ENCODE peak calls at places on chromosome X, in eight cellular contexts. One of them, this sample, is unnamed.

GRCh38 chrX:24301060-24301459 is 12.8 kb downstream of the SUPT20HL2 start:
- DNase-seq in NB4: no peak
- DNase-seq in IMR-90: no peak
- DNase-seq in transverse colon: no peak
- DNase-seq in tibial nerve: no peak
- DNase-seq in A549: no peak
- DNase-seq in GM12892: no peak
- DNase-seq in breast epithelium: no peak
- DNase-seq in this sample: no peak

GRCh38 chrX:35842657-35843056 is 44.5 kb downstream of the MAGEB16 start:
- DNase-seq in tibial nerve: no peak
- DNase-seq in GM12892: no peak
- DNase-seq in breast epithelium: no peak
- DNase-seq in A549: no peak
- DNase-seq in NB4: peak; percentile 69
- DNase-seq in IMR-90: no peak
- DNase-seq in transverse colon: no peak
- DNase-seq in this sample: no peak

GRCh38 chrX:102155806-102156179 is at the start of gene BEX5:
- DNase-seq in NB4: no peak
- DNase-seq in GM12892: no peak
- DNase-seq in IMR-90: no peak
- DNase-seq in tibial nerve: no peak
- DNase-seq in breast epithelium: peak; percentile 63
- DNase-seq in transverse colon: peak; percentile 68
- DNase-seq in A549: no peak
- DNase-seq in this sample: no peak

GRCh38 chrX:151151668-151152267 is 24.6 kb upstream of the GPR50 start:
- DNase-seq in NB4: peak; percentile 64
- DNase-seq in A549: peak; percentile 57
- DNase-seq in breast epithelium: no peak
- DNase-seq in transverse colon: peak; percentile 13
- DNase-seq in IMR-90: peak; percentile 54
- DNase-seq in GM12892: no peak
- DNase-seq in tibial nerve: no peak
- DNase-seq in this sample: no peak

GRCh38 chrX:46686003-46686645 is 72.8 kb downstream of the SLC9A7 start:
- DNase-seq in GM12892: no peak
- DNase-seq in IMR-90: peak; percentile 41
- DNase-seq in transverse colon: peak; percentile 22
- DNase-seq in tibial nerve: peak; percentile 13
- DNase-seq in breast epithelium: no peak
- DNase-seq in A549: peak; percentile 35
- DNase-seq in NB4: peak; percentile 53
- DNase-seq in this sample: no peak

GRCh38 chrX:71870337-71871098 is 40.1 kb upstream of the NHSL2 start:
- DNase-seq in breast epithelium: no peak
- DNase-seq in IMR-90: no peak
- DNase-seq in GM12892: no peak
- DNase-seq in A549: peak; percentile 64
- DNase-seq in transverse colon: no peak
- DNase-seq in NB4: peak; percentile 63
- DNase-seq in tibial nerve: no peak
- DNase-seq in this sample: no peak

GRCh38 chrX:154855256-154855655 is 20.8 kb upstream of the SMIM9 start:
- DNase-seq in IMR-90: no peak
- DNase-seq in A549: no peak
- DNase-seq in breast epithelium: no peak
- DNase-seq in NB4: no peak
- DNase-seq in tibial nerve: no peak
- DNase-seq in GM12892: no peak
- DNase-seq in transverse colon: no peak
- DNase-seq in this sample: no peak

GRCh38 chrX:2500091-2500680 is 590 bp downstream of the DHRSX start:
- DNase-seq in tibial nerve: no peak
- DNase-seq in breast epithelium: no peak
- DNase-seq in IMR-90: peak; percentile 65
- DNase-seq in GM12892: peak; percentile 61
- DNase-seq in A549: peak; percentile 73
- DNase-seq in transverse colon: peak; percentile 36
- DNase-seq in NB4: peak; percentile 45
- DNase-seq in this sample: no peak

GRCh38 chrX:119105826-119106225 is 21.8 kb downstream of the KIAA1210 start:
- DNase-seq in GM12892: no peak
- DNase-seq in IMR-90: peak; percentile 19
- DNase-seq in transverse colon: no peak
- DNase-seq in tibial nerve: no peak
- DNase-seq in A549: no peak
- DNase-seq in breast epithelium: no peak
- DNase-seq in NB4: no peak
- DNase-seq in this sample: no peak

GRCh38 chrX:109632906-109633504 is 8.0 kb upstream of the KCNE5 start:
- DNase-seq in IMR-90: peak; percentile 26
- DNase-seq in breast epithelium: no peak
- DNase-seq in A549: peak; percentile 20
- DNase-seq in tibial nerve: no peak
- DNase-seq in NB4: peak; percentile 11
- DNase-seq in transverse colon: no peak
- DNase-seq in GM12892: no peak
- DNase-seq in this sample: no peak

GRCh38 chrX:11759172-11759460 is 1.1 kb downstream of the MSL3 start:
- DNase-seq in transverse colon: no peak
- DNase-seq in breast epithelium: no peak
- DNase-seq in IMR-90: no peak
- DNase-seq in GM12892: no peak
- DNase-seq in tibial nerve: no peak
- DNase-seq in A549: no peak
- DNase-seq in NB4: no peak
- DNase-seq in this sample: no peak

GRCh38 chrX:11757397-11757728 is 674 bp upstream of the MSL3 start:
- DNase-seq in tibial nerve: no peak
- DNase-seq in A549: no peak
- DNase-seq in breast epithelium: no peak
- DNase-seq in transverse colon: no peak
- DNase-seq in GM12892: no peak
- DNase-seq in NB4: no peak
- DNase-seq in IMR-90: no peak
- DNase-seq in this sample: no peak

GRCh38 chrX:11756354-11757318 is 1.4 kb upstream of the MSL3 start:
- DNase-seq in A549: no peak
- DNase-seq in tibial nerve: no peak
- DNase-seq in NB4: peak; percentile 20
- DNase-seq in GM12892: no peak
- DNase-seq in breast epithelium: no peak
- DNase-seq in IMR-90: no peak
- DNase-seq in transverse colon: no peak
- DNase-seq in this sample: no peak

GRCh38 chrX:11758400-11759171 is 549 bp downstream of the MSL3 start:
- DNase-seq in NB4: peak; percentile 83
- DNase-seq in breast epithelium: peak; percentile 53
- DNase-seq in A549: peak; percentile 89
- DNase-seq in GM12892: peak; percentile 41
- DNase-seq in transverse colon: peak; percentile 88
- DNase-seq in tibial nerve: peak; percentile 62
- DNase-seq in IMR-90: peak; percentile 73
- DNase-seq in this sample: peak; percentile 53

GRCh38 chrX:11757729-11758399 is at the start of gene MSL3:
- DNase-seq in IMR-90: peak; percentile 61
- DNase-seq in breast epithelium: peak; percentile 19
- DNase-seq in transverse colon: peak; percentile 63
- DNase-seq in tibial nerve: peak; percentile 35
- DNase-seq in NB4: peak; percentile 67
- DNase-seq in A549: peak; percentile 58
- DNase-seq in GM12892: peak; percentile 48
- DNase-seq in this sample: peak; percentile 39
- TF ChIP-seq POLR2A in IMR-90: peak; percentile 52
- TF ChIP-seq POLR2A in breast epithelium: no peak
- TF ChIP-seq POLR2A in transverse colon: peak; percentile 10
- TF ChIP-seq POLR2A in tibial nerve: no peak
- TF ChIP-seq POLR2A in NB4: peak; percentile 36
- TF ChIP-seq POLR2A in A549: peak; percentile 72
- TF ChIP-seq POLR2A in GM12892: no peak
- TF ChIP-seq POLR2A in this sample: no peak

GRCh38 chrX:108353452-108353851 is 84.8 kb downstream of the COL4A6 start:
- DNase-seq in IMR-90: no peak
- DNase-seq in A549: no peak
- DNase-seq in tibial nerve: no peak
- DNase-seq in breast epithelium: no peak
- DNase-seq in transverse colon: no peak
- DNase-seq in GM12892: no peak
- DNase-seq in NB4: no peak
- DNase-seq in this sample: no peak

GRCh38 chrX:108347800-108348199 is 90.4 kb downstream of the COL4A6 start:
- DNase-seq in NB4: no peak
- DNase-seq in A549: no peak
- DNase-seq in transverse colon: no peak
- DNase-seq in GM12892: no peak
- DNase-seq in breast epithelium: no peak
- DNase-seq in tibial nerve: no peak
- DNase-seq in IMR-90: no peak
- DNase-seq in this sample: no peak

GRCh38 chrX:108348525-108348924 is 89.7 kb downstream of the COL4A6 start:
- DNase-seq in breast epithelium: no peak
- DNase-seq in A549: no peak
- DNase-seq in transverse colon: no peak
- DNase-seq in tibial nerve: no peak
- DNase-seq in NB4: no peak
- DNase-seq in IMR-90: no peak
- DNase-seq in GM12892: no peak
- DNase-seq in this sample: no peak

DNA sequence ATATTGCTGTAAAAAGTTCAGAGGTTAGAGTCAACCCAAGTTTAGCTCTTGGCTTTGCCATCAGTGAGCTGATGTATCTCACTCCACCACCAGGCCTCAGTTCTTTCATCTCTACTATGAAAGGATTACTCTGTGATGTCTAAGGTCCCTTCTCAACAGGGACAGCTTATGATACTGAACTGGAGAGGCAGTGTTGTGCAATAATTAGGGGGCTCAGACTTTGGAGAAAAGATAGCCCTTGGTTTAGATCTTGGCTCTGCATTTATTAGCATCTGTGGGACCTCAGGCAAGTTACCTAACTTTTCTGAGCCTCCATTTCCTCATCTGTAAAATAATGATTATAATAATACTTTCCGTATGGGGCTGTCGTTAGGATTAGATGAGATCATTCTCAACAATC is 89.0 kb downstream of the COL4A6 start:
- DNase-seq in A549: no peak
- DNase-seq in transverse colon: no peak
- DNase-seq in IMR-90: no peak
- DNase-seq in GM12892: no peak
- DNase-seq in breast epithelium: no peak
- DNase-seq in tibial nerve: no peak
- DNase-seq in NB4: no peak
- DNase-seq in this sample: no peak
- TF ChIP-seq POLR2A in A549: no peak
- TF ChIP-seq POLR2A in transverse colon: no peak
- TF ChIP-seq POLR2A in IMR-90: no peak
- TF ChIP-seq POLR2A in GM12892: no peak
- TF ChIP-seq POLR2A in breast epithelium: no peak
- TF ChIP-seq POLR2A in tibial nerve: no peak
- TF ChIP-seq POLR2A in NB4: no peak
- TF ChIP-seq POLR2A in this sample: no peak

GRCh38 chrX:132216283-132216682 is 3.0 kb downstream of the RAP2C start:
- DNase-seq in A549: no peak
- DNase-seq in IMR-90: no peak
- DNase-seq in NB4: peak; percentile 45
- DNase-seq in breast epithelium: no peak
- DNase-seq in transverse colon: no peak
- DNase-seq in GM12892: no peak
- DNase-seq in tibial nerve: no peak
- DNase-seq in this sample: no peak

GRCh38 chrX:132216806-132217202 is 2.4 kb downstream of the RAP2C start:
- DNase-seq in breast epithelium: no peak
- DNase-seq in A549: peak; percentile 6
- DNase-seq in transverse colon: no peak
- DNase-seq in tibial nerve: no peak
- DNase-seq in NB4: peak; percentile 53
- DNase-seq in GM12892: no peak
- DNase-seq in IMR-90: peak; percentile 43
- DNase-seq in this sample: no peak

GRCh38 chrX:132218100-132218807 is 993 bp downstream of the RAP2C start:
- DNase-seq in transverse colon: peak; percentile 87
- DNase-seq in breast epithelium: peak; percentile 68
- DNase-seq in GM12892: peak; percentile 61
- DNase-seq in A549: peak; percentile 91
- DNase-seq in IMR-90: peak; percentile 83
- DNase-seq in tibial nerve: peak; percentile 48
- DNase-seq in NB4: peak; percentile 87
- DNase-seq in this sample: peak; percentile 61

GRCh38 chrX:132217203-132218073 is 1.8 kb downstream of the RAP2C start:
- DNase-seq in breast epithelium: peak; percentile 50
- DNase-seq in tibial nerve: peak; percentile 17
- DNase-seq in transverse colon: peak; percentile 77
- DNase-seq in IMR-90: peak; percentile 75
- DNase-seq in A549: peak; percentile 87
- DNase-seq in NB4: peak; percentile 94
- DNase-seq in GM12892: peak; percentile 43
- DNase-seq in this sample: peak; percentile 45

DNA sequence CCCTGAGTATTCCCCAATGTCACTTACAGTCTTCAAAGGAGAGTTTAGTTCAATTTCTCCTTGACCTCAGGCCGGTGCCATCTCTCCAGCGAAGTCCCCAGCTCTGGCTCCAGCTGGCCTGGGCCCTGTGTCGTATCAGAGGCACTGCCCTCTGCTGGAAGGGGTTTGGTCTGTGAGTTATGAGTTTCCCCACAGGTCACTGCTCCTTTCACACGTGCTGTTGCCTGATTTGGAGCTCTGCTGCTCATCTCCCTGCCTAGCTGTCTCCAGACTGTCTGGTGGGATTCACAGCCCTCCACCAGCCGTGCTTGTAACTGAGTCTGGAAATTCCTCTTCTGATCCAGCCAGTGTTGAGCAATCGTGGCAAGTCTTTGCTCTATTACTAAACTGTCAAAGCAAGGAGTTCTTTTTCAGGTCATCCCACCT is at the start of gene RAP2C:
- DNase-seq in GM12892: peak; percentile 26
- DNase-seq in tibial nerve: peak; percentile 63
- DNase-seq in transverse colon: peak; percentile 82
- DNase-seq in NB4: peak; percentile 82
- DNase-seq in IMR-90: peak; percentile 54
- DNase-seq in A549: peak; percentile 82
- DNase-seq in breast epithelium: peak; percentile 65
- DNase-seq in this sample: peak; percentile 14
- TF ChIP-seq POLR2A in GM12892: no peak
- TF ChIP-seq POLR2A in tibial nerve: no peak
- TF ChIP-seq POLR2A in transverse colon: peak; percentile 62
- TF ChIP-seq POLR2A in NB4: no peak
- TF ChIP-seq POLR2A in IMR-90: no peak
- TF ChIP-seq POLR2A in A549: no peak
- TF ChIP-seq POLR2A in breast epithelium: no peak
- TF ChIP-seq POLR2A in this sample: no peak

DNA sequence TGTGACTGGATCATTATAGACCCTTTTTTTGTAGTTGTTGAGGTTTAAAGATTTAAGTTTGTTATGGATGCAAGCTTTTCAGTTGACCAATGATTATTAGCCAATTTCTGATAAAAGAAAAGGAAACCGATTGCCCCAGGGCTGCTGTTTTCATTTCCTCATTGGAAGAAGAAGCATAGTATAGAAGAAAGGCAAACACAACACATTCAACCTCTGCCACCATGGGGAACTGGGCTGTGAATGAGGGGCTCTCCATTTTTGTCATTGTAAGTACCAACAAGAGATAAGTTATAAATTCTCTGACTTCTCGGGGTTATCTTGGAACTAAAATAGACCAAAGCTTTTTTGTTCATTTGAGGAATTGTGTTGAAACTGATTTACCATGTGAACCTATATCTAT is at the start of gene CYBB:
- DNase-seq in transverse colon: no peak
- DNase-seq in A549: no peak
- DNase-seq in tibial nerve: no peak
- DNase-seq in NB4: peak; percentile 50
- DNase-seq in IMR-90: no peak
- DNase-seq in GM12892: no peak
- DNase-seq in breast epithelium: no peak
- DNase-seq in this sample: no peak
- TF ChIP-seq POLR2A in transverse colon: peak; percentile 21
- TF ChIP-seq POLR2A in A549: no peak
- TF ChIP-seq POLR2A in tibial nerve: no peak
- TF ChIP-seq POLR2A in NB4: no peak
- TF ChIP-seq POLR2A in IMR-90: no peak
- TF ChIP-seq POLR2A in GM12892: peak; percentile 53
- TF ChIP-seq POLR2A in breast epithelium: no peak
- TF ChIP-seq POLR2A in this sample: peak; percentile 64